ENCODE peak calls at places on chromosome 1, in eight cellular contexts. X, A, L, B, R, U, J and V are unnamed samples.

GRCh38 chr1:156908541-156908940 is 11.9 kb upstream of the LRRC71 start:
- DNase-seq in X (no peak), A (no peak), L (no peak), B (no peak), R (no peak), U (no peak), J (no peak), V (no peak)

GRCh38 chr1:36328088-36328480 is 4.6 kb upstream of the EVA1B start:
- DNase-seq in X (no peak), A (no peak), L (no peak), B (no peak), R (no peak), U (no peak), J (no peak), V (no peak)

GRCh38 chr1:109925159-109925990 is 14.7 kb downstream of the CSF1 start:
- DNase-seq in X (no peak), A (no peak), L (no peak), B (no peak), R (no peak), U (no peak), J (no peak), V (no peak)

GRCh38 chr1:155199792-155200191 is 7.9 kb downstream of the THBS3 start:
- DNase-seq in X (no peak), A (no peak), L (no peak), B (no peak), R (no peak), U (no peak), J (no peak), V (no peak)

GRCh38 chr1:54475357-54476230 is 69.4 kb upstream of the SSBP3 start:
- DNase-seq in X (no peak), A (no peak), L (no peak), B (peak), R (no peak), U (peak), J (no peak), V (no peak)

GRCh38 chr1:41678141-41678878 is 193.8 kb upstream of the EDN2 start:
- DNase-seq in X (peak), A (peak), L (no peak), B (no peak), R (peak), U (no peak), J (peak), V (no peak)

GRCh38 chr1:2000850-2001249 is 2.7 kb downstream of the CFAP74 start:
- DNase-seq in X (no peak), A (no peak), L (no peak), B (no peak), R (no peak), U (no peak), J (no peak), V (no peak)

GRCh38 chr1:42333662-42334239 is 1.3 kb downstream of the FOXJ3 start:
- DNase-seq in X (no peak), A (peak), L (no peak), B (no peak), R (no peak), U (no peak), J (no peak), V (no peak)

GRCh38 chr1:31381394-31382287 is 8.8 kb upstream of the FABP3 start:
- DNase-seq in X (no peak), A (peak), L (no peak), B (no peak), R (no peak), U (no peak), J (no peak), V (no peak)

GRCh38 chr1:119799599-119800177 is 11.6 kb downstream of the REG4 start:
- DNase-seq in X (no peak), A (no peak), L (no peak), B (no peak), R (no peak), U (no peak), J (no peak), V (no peak)

GRCh38 chr1:37952738-37953137 is 5.9 kb upstream of the INPP5B start:
- DNase-seq in X (no peak), A (peak), L (no peak), B (no peak), R (no peak), U (no peak), J (no peak), V (no peak)

GRCh38 chr1:47181095-47181954 is 8.5 kb downstream of the PDZK1IP1 start:
- DNase-seq in X (no peak), A (no peak), L (peak), B (no peak), R (peak), U (no peak), J (no peak), V (no peak)

GRCh38 chr1:153945131-153945794 is 1.3 kb downstream of the DENND4B start:
- DNase-seq in X (peak), A (peak), L (no peak), B (peak), R (no peak), U (no peak), J (no peak), V (no peak)